ENCODE peak calls at places on chromosomes 7 and 10, in four cellular contexts. H, N, O and B are unnamed samples.

GRCh38 chr10:51010977-51011376 is 63.3 kb upstream of the PRKG1 start:
- DNase-seq in N (peak), H (no peak), O (no peak), B (no peak)

GRCh38 chr7:130875265-130875741 is 141.3 kb upstream of the KLF14 start:
- DNase-seq in O (no peak), N (peak), H (no peak), B (no peak)

GRCh38 chr7:153381275-153382119 is 621.9 kb downstream of the ACTR3B start:
- DNase-seq in N (peak), O (no peak), H (peak), B (peak)

GRCh38 chr7:16655394-16655793 is 9.4 kb downstream of the BZW2 start:
- DNase-seq in H (no peak), O (no peak), N (no peak), B (no peak)

GRCh38 chr7:131843862-131844261 is 287.4 kb upstream of the PODXL start:
- DNase-seq in N (no peak), O (no peak), H (no peak), B (no peak)

GRCh38 chr10:70283445-70284399 is at the start of gene NPFFR1:
- DNase-seq in O (no peak), H (no peak), N (no peak), B (no peak)

GRCh38 chr10:83764681-83765080 is 374.6 kb upstream of the GHITM start:
- DNase-seq in N (peak), O (no peak), H (no peak), B (no peak)

GRCh38 chr10:1782841-1783240 is 45.5 kb upstream of the ADARB2 start:
- DNase-seq in O (no peak), H (no peak), N (no peak), B (no peak)

GRCh38 chr7:75611557-75612178 is 119.5 kb downstream of the SPDYE5 start:
- DNase-seq in H (peak), O (no peak), N (no peak), B (peak)

GRCh38 chr7:131012477-131013031 is 278.5 kb upstream of the KLF14 start:
- DNase-seq in H (no peak), N (no peak), O (no peak), B (no peak)

GRCh38 chr10:61629594-61629993 is 33.1 kb upstream of the CABCOCO1 start:
- DNase-seq in H (no peak), O (no peak), N (no peak), B (no peak)

GRCh38 chr10:79299397-79300370 is 47.6 kb upstream of the PPIF start:
- DNase-seq in O (no peak), H (no peak), N (no peak), B (no peak)

GRCh38 chr10:46292573-46293023 is 5.8 kb downstream of the ANTXRL start:
- DNase-seq in O (no peak), H (no peak), N (no peak), B (no peak)

GRCh38 chr7:8283968-8284367 is 22.0 kb upstream of the ICA1 start:
- DNase-seq in N (no peak), O (no peak), H (no peak), B (no peak)

GRCh38 chr7:149218469-149219420 is 20.7 kb upstream of the ZNF212 start:
- DNase-seq in O (no peak), H (no peak), N (no peak), B (no peak)

GRCh38 chr7:186516-187113 is 5.8 kb upstream of the FAM20C start:
- DNase-seq in O (no peak), H (no peak), N (no peak), B (no peak)

GRCh38 chr10:112137381-112137987 is 46.1 kb downstream of the GPAM start:
- DNase-seq in O (peak), H (peak), N (peak), B (peak)